ENCODE peak calls at places on chromosomes 3 and 15, in five cellular contexts. U is neural crest cell, M is H9, R is lower leg skin, F is brain microvascular endothelial cell. E is an unnamed sample.
A peak's percentile ranks its signal among the peaks of the same experiment; 100 is the strongest.

GRCh38 chr15:94033683-94034020 is 197.7 kb upstream of the MCTP2 start:
- DNase-seq in U (no peak), M (no peak), R (no peak), F (no peak), E (no peak)

GRCh38 chr15:75810874-75811498 is 32.3 kb upstream of the UBE2Q2 start:
- DNase-seq in U (no peak), M (no peak), R (no peak), F (no peak), E (no peak)

GRCh38 chr3:108250626-108251025 is 28.4 kb upstream of the IFT57 start:
- DNase-seq in U (no peak), M (no peak), R (no peak), F (peak; percentile 4), E (no peak)

GRCh38 chr3:59327324-59327939 is 277.6 kb upstream of the CFAP20DC start:
- DNase-seq in U (no peak), M (no peak), R (no peak), F (peak; percentile 66), E (peak; percentile 47)

GRCh38 chr3:38086496-38086895 is 47.5 kb downstream of the DLEC1 start:
- DNase-seq in U (no peak), M (no peak), R (no peak), F (no peak), E (no peak)

GRCh38 chr15:63833246-63833696 is 477 bp downstream of the HERC1 start:
- DNase-seq in U (peak; percentile 28), M (peak; percentile 39), R (peak; percentile 89), F (no peak), E (no peak)

GRCh38 chr3:38574411-38575278 is 74.8 kb downstream of the SCN5A start:
- DNase-seq in U (no peak), M (peak; percentile 30), R (peak; percentile 61), F (no peak), E (no peak)

GRCh38 chr3:162142511-162142910 is 645.9 kb downstream of the OTOL1 start:
- DNase-seq in U (no peak), M (no peak), R (no peak), F (peak; percentile 71), E (no peak)

GRCh38 chr3:61094608-61095007 is 156.6 kb downstream of the FHIT start:
- DNase-seq in U (no peak), M (no peak), R (no peak), F (peak; percentile 12), E (no peak)

GRCh38 chr3:50237754-50238548 is 1.9 kb downstream of the GNAI2 start:
- DNase-seq in U (peak; percentile 49), M (peak; percentile 85), R (peak; percentile 97), F (peak; percentile 70), E (peak; percentile 62)

GRCh38 chr3:140244893-140245292 is 309.9 kb downstream of the CLSTN2 start:
- DNase-seq in U (no peak), M (no peak), R (no peak), F (no peak), E (no peak)

GRCh38 chr3:15801298-15801697 is 3.5 kb upstream of the ANKRD28 start:
- DNase-seq in U (no peak), M (no peak), R (no peak), F (no peak), E (no peak)

GRCh38 chr3:194938845-194939531 is 253.3 kb downstream of the FAM43A start:
- DNase-seq in U (no peak), M (no peak), R (peak; percentile 50), F (no peak), E (no peak)

GRCh38 chr3:58708116-58708791 is 41.7 kb upstream of the FAM3D start:
- DNase-seq in U (no peak), M (no peak), R (no peak), F (no peak), E (no peak)

GRCh38 chr3:38214560-38214959 is 49.2 kb downstream of the OXSR1 start:
- DNase-seq in U (no peak), M (no peak), R (no peak), F (no peak), E (no peak)

GRCh38 chr3:51682526-51682925 is 11.5 kb downstream of the TEX264 start:
- DNase-seq in U (no peak), M (no peak), R (no peak), F (no peak), E (no peak)

GRCh38 chr15:50390549-50391264 is 33.5 kb upstream of the USP8 start:
- DNase-seq in U (no peak), M (no peak), R (no peak), F (no peak), E (no peak)

GRCh38 chr3:16373270-16373785 is 108.3 kb downstream of the OXNAD1 start:
- DNase-seq in U (no peak), M (no peak), R (no peak), F (no peak), E (no peak)

GRCh38 chr3:1214928-1215327 is 122.1 kb downstream of the CNTN6 start:
- DNase-seq in U (no peak), M (no peak), R (no peak), F (peak; percentile 4), E (no peak)

GRCh38 chr15:93121089-93121488 is 32.1 kb upstream of the RGMA start:
- DNase-seq in U (no peak), M (no peak), R (no peak), F (no peak), E (no peak)

GRCh38 chr3:184466413-184466960 is 86.6 kb downstream of the CHRD start:
- DNase-seq in U (no peak), M (no peak), R (peak; percentile 88), F (peak; percentile 48), E (no peak)

GRCh38 chr3:105812194-105812586 is 56.6 kb downstream of the CBLB start:
- DNase-seq in U (no peak), M (no peak), R (no peak), F (no peak), E (no peak)

GRCh38 chr15:63059075-63059474 is 16.5 kb downstream of the TPM1 start:
- DNase-seq in U (no peak), M (no peak), R (no peak), F (no peak), E (no peak)

GRCh38 chr3:146625117-146625775 is 20.1 kb upstream of the PLSCR5 start:
- DNase-seq in U (no peak), M (no peak), R (no peak), F (no peak), E (no peak)

GRCh38 chr3:161153480-161153879 is 48.3 kb upstream of the B3GALNT1 start:
- DNase-seq in U (no peak), M (no peak), R (no peak), F (no peak), E (no peak)

GRCh38 chr3:123753321-123753720 is 130.8 kb downstream of the MYLK start:
- DNase-seq in U (no peak), M (no peak), R (no peak), F (no peak), E (no peak)

GRCh38 chr3:123757281-123757940 is 126.7 kb downstream of the MYLK start:
- DNase-seq in U (no peak), M (no peak), R (peak; percentile 86), F (no peak), E (no peak)

GRCh38 chr3:123752228-123752627 is 131.9 kb downstream of the MYLK start:
- DNase-seq in U (no peak), M (no peak), R (peak; percentile 13), F (no peak), E (no peak)

GRCh38 chr3:123755508-123755907 is 128.6 kb downstream of the MYLK start:
- DNase-seq in U (no peak), M (no peak), R (no peak), F (no peak), E (no peak)

DNA sequence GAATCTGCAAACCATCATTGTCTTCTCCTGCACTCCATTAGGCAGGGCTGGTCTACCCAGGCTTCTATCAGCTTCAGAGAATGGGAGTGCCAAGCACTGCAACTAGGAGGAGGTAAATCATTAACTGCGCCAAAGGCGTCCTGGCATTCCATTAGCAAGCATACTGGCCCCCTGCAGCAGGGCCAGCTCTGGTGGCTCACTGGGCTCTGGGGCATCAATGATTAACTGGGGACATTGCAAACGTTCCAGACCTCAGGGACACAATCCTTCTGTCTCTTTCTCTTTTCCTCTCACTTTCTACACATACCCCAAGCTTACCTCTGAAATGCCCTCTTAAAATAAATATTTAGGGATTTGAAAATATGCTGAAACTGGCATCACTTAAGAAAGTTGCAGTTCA is 129.0 kb downstream of the MYLK start:
- DNase-seq in U (no peak), M (no peak), R (peak; percentile 50), F (no peak), E (no peak)
- TF ChIP-seq CTCF in U (no peak), M (no peak), R (no peak), F (no peak), E (no peak)

GRCh38 chr3:98259707-98260106 is 4.3 kb upstream of the OR5H6 start:
- DNase-seq in U (no peak), M (peak; percentile 63), R (no peak), F (no peak), E (no peak)
- TF ChIP-seq CTCF in U (peak; percentile 19), M (peak; percentile 58), R (no peak), F (peak; percentile 24), E (no peak)

GRCh38 chr3:129463736-129464135 is 23.7 kb downstream of the IFT122 start:
- DNase-seq in U (no peak), M (no peak), R (no peak), F (no peak), E (no peak)
- TF ChIP-seq CTCF in U (no peak), M (no peak), R (no peak), F (no peak), E (no peak)

DNA sequence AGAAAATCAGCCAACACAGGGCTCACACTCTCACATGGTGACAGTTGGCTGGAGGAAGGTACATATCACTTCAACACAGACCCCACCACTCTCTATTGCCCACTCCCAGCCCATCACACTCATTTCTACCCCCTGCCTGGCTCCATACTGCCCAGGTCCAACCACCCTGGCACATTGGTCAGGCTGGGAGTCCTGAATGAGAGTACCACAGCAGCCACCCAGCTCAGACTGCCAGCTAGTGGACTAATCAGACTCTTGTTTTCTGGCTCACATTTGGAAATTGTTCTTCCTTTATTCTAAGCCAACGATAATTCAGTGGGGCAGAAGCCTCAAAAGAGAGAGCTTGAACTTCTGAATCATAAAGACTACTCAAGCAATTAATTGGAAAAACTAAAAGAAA is 20.0 kb downstream of the MRPL46 start:
- DNase-seq in U (no peak), M (no peak), R (peak; percentile 70), F (no peak), E (no peak)
- TF ChIP-seq CTCF in U (no peak), M (no peak), R (no peak), F (no peak), E (peak; percentile 27)

GRCh38 chr15:29018406-29018805 is 132.6 kb downstream of the APBA2 start:
- DNase-seq in U (no peak), M (peak; percentile 80), R (no peak), F (no peak), E (no peak)
- TF ChIP-seq CTCF in U (peak; percentile 19), M (peak; percentile 69), R (no peak), F (peak; percentile 10), E (no peak)

GRCh38 chr3:13880811-13881156 is 913 bp upstream of the WNT7A start:
- DNase-seq in U (no peak), M (no peak), R (peak; percentile 82), F (no peak), E (no peak)

GRCh38 chr3:13881536-13882410 is 1.9 kb upstream of the WNT7A start:
- DNase-seq in U (no peak), M (peak; percentile 11), R (peak; percentile 42), F (no peak), E (no peak)

GRCh38 chr3:13879102-13879945 is 547 bp downstream of the WNT7A start:
- DNase-seq in U (no peak), M (peak; percentile 58), R (no peak), F (no peak), E (no peak)

GRCh38 chr3:13878711-13879101 is 1.2 kb downstream of the WNT7A start:
- DNase-seq in U (peak; percentile 36), M (peak; percentile 65), R (no peak), F (no peak), E (no peak)

GRCh38 chr3:13879946-13880810 is at the start of gene WNT7A:
- DNase-seq in U (peak; percentile 70), M (peak; percentile 67), R (no peak), F (no peak), E (no peak)
- TF ChIP-seq CTCF in U (peak; percentile 91), M (peak; percentile 80), R (no peak), F (peak; percentile 28), E (no peak)